ENCODE peak calls at places on chromosomes 11 and 22, in eight cellular contexts. G is body of pancreas, C is HepG2, B is Peyer's patch, D is right lobe of liver, F is uterus, X is A549, M is heart left ventricle. S is an unnamed sample.

GRCh38 chr11:2518112-2518982 is 73.5 kb downstream of the KCNQ1 start:
- DNase-seq in B (peak; percentile 41), D (peak; percentile 48), G (peak; percentile 7), C (no peak), M (peak; percentile 12), F (peak; percentile 8), X (no peak), S (no peak)

GRCh38 chr11:9906043-9906791 is 242.3 kb downstream of the SWAP70 start:
- DNase-seq in X (peak; percentile 80), M (no peak), D (no peak), G (no peak), C (peak; percentile 56), B (no peak), F (no peak), S (no peak)

GRCh38 chr11:134019500-134019899 is 49.4 kb upstream of the JAM3 start:
- DNase-seq in X (no peak), C (no peak), D (peak; percentile 13), M (no peak), G (no peak), B (no peak), F (no peak), S (no peak)

GRCh38 chr22:30969532-30970355 is 679 bp downstream of the TUG1 start:
- DNase-seq in G (no peak), M (peak; percentile 52), C (peak; percentile 12), F (no peak), D (peak; percentile 61), B (peak; percentile 75), X (peak; percentile 6), S (no peak)

GRCh38 chr11:44634401-44635281 is 69.2 kb downstream of the CD82 start:
- DNase-seq in G (peak; percentile 73), M (peak; percentile 79), F (peak; percentile 87), X (peak; percentile 38), C (no peak), D (peak; percentile 87), B (peak; percentile 57), S (no peak)

GRCh38 chr11:44855138-44855849 is 95.4 kb downstream of the TP53I11 start:
- DNase-seq in M (no peak), G (no peak), X (no peak), C (no peak), B (no peak), F (no peak), D (no peak), S (no peak)

GRCh38 chr11:65213322-65214211 is 31.8 kb downstream of the CAPN1 start:
- DNase-seq in G (no peak), B (no peak), X (no peak), C (no peak), M (no peak), F (no peak), D (no peak), S (no peak)

GRCh38 chr11:1403721-1404460 is 14.2 kb downstream of the BRSK2 start:
- DNase-seq in B (no peak), M (no peak), D (no peak), C (no peak), F (no peak), G (no peak), X (no peak), S (no peak)

GRCh38 chr22:32584650-32585049 is 110.0 kb downstream of the FBXO7 start:
- DNase-seq in C (no peak), X (no peak), B (no peak), M (no peak), F (no peak), D (no peak), G (no peak), S (no peak)

GRCh38 chr22:24177045-24177444 is 4.2 kb upstream of the SUSD2 start:
- DNase-seq in D (no peak), C (no peak), M (no peak), B (no peak), G (no peak), F (no peak), X (no peak), S (no peak)

GRCh38 chr11:79423736-79424135 is 17.1 kb downstream of the TENM4 start:
- DNase-seq in X (no peak), B (no peak), M (no peak), G (no peak), D (no peak), F (no peak), C (no peak), S (no peak)

GRCh38 chr11:95680169-95680929 is 109.2 kb downstream of the FAM76B start:
- DNase-seq in F (no peak), B (no peak), X (no peak), C (no peak), G (no peak), M (no peak), D (no peak), S (no peak)

GRCh38 chr11:16410479-16410878 is 54.1 kb upstream of the SOX6 start:
- DNase-seq in B (no peak), F (no peak), C (no peak), M (no peak), X (no peak), D (no peak), G (no peak), S (no peak)

GRCh38 chr11:122186439-122187080 is 70.5 kb upstream of the BLID start:
- DNase-seq in X (no peak), C (no peak), D (no peak), G (no peak), M (no peak), B (no peak), F (no peak), S (no peak)

GRCh38 chr11:95081412-95081811 is 8.2 kb upstream of the ENDOD1 start:
- DNase-seq in B (no peak), F (no peak), D (no peak), M (peak; percentile 25), G (no peak), C (no peak), X (no peak), S (peak; percentile 76)

GRCh38 chr22:45270095-45271020 is 14.4 kb upstream of the UPK3A start:
- DNase-seq in M (no peak), D (no peak), G (no peak), C (no peak), F (no peak), B (no peak), X (no peak), S (no peak)

GRCh38 chr22:38655532-38656255 is 498 bp downstream of the FAM227A start:
- DNase-seq in D (no peak), X (no peak), M (no peak), G (no peak), B (no peak), C (no peak), F (no peak), S (no peak)

GRCh38 chr22:38653741-38654140 is 2.5 kb downstream of the FAM227A start:
- DNase-seq in G (no peak), D (no peak), C (no peak), X (no peak), M (no peak), B (no peak), F (no peak), S (no peak)

GRCh38 chr22:38652858-38653257 is 3.3 kb downstream of the FAM227A start:
- DNase-seq in F (no peak), G (no peak), X (no peak), D (no peak), M (no peak), B (no peak), C (no peak), S (no peak)

GRCh38 chr22:38657248-38657909 is 941 bp downstream of the CBY1 start:
- DNase-seq in X (peak; percentile 3), B (no peak), M (no peak), G (peak; percentile 39), D (no peak), F (no peak), C (peak; percentile 13), S (no peak)

GRCh38 chr22:38656256-38657148 is at the start of the genes CBY1 and FAM227A:
- DNase-seq in C (peak; percentile 78), G (peak; percentile 89), M (peak; percentile 89), D (peak; percentile 91), B (peak; percentile 91), X (peak; percentile 92), F (peak; percentile 85), S (peak; percentile 77)
- TF ChIP-seq POLR2A in C (peak; percentile 59), G (peak; percentile 79), M (peak; percentile 68), D (peak; percentile 44), B (peak; percentile 58), X (peak; percentile 24), F (peak; percentile 67), S (peak; percentile 70)

GRCh38 chr11:86574493-86575207 is 97.8 kb downstream of the ME3 start:
- DNase-seq in B (no peak), D (no peak), F (no peak), X (no peak), G (no peak), C (no peak), M (no peak), S (no peak)
- TF ChIP-seq POLR2A in B (no peak), D (no peak), F (no peak), X (no peak), G (no peak), C (no peak), M (no peak), S (no peak)

GRCh38 chr11:104104201-104104600 is 59.7 kb downstream of the PDGFD start:
- DNase-seq in C (no peak), M (no peak), F (no peak), G (no peak), D (no peak), B (no peak), X (no peak), S (no peak)
- TF ChIP-seq POLR2A in C (no peak), M (no peak), F (no peak), G (no peak), D (no peak), B (no peak), X (no peak), S (no peak)

GRCh38 chr22:50505276-50505775 is 2.2 kb downstream of the LMF2 start:
- DNase-seq in F (no peak), B (no peak), M (no peak), D (no peak), G (no peak), X (no peak), C (no peak), S (no peak)
- TF ChIP-seq POLR2A in F (no peak), B (no peak), M (no peak), D (no peak), G (no peak), X (no peak), C (no peak), S (no peak)

GRCh38 chr11:67613313-67613959 is 6.7 kb downstream of the NDUFV1 start:
- DNase-seq in F (no peak), X (no peak), D (no peak), C (no peak), B (no peak), M (no peak), G (peak; percentile 12), S (no peak)
- TF ChIP-seq POLR2A in F (no peak), X (no peak), D (no peak), C (no peak), B (no peak), M (no peak), G (no peak), S (no peak)

DNA sequence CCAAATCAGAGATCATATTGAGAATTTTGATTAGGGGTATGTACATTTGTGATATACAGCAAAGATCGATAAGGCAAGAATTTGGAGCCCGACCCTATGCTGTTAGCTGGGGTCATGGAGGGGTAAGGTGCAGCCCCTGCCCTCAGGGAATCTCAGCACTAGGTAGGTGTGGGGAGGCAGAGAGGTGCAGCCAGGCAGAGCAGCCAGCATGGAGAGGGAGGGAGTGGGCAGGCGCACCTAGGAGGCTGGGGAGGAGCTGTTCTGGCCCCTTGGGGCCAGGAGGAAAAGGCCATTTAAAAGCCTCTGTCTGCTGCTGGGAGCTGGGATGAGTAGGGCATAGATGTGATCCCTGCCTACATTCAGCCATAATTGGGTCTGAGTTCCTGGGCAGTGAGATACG is 293.0 kb downstream of the TBC1D22A start:
- DNase-seq in G (no peak), F (no peak), B (peak; percentile 23), D (peak; percentile 7), X (no peak), M (no peak), C (no peak), S (no peak)
- TF ChIP-seq POLR2A in G (no peak), F (no peak), B (no peak), D (no peak), X (no peak), M (no peak), C (no peak), S (no peak)

S was measured in tibial nerve.